ENCODE peak calls at places on chromosomes 16 and 17, in ten cellular contexts. P, D, X, Y, E, V, S, T, Q and F are unnamed samples.

GRCh38 chr16:50304467-50305440 is 38.4 kb downstream of the ADCY7 start:
- DNase-seq in P (no peak), D (no peak), X (peak; percentile 24), Y (no peak), E (no peak), V (peak; percentile 44), S (no peak), T (no peak), Q (no peak), F (no peak)

GRCh38 chr17:58153046-58153445 is 4.9 kb downstream of the OR4D1 start:
- DNase-seq in P (no peak), D (no peak), X (no peak), Y (no peak), E (peak; percentile 29), V (no peak), S (peak; percentile 66), T (no peak), Q (no peak), F (no peak)

GRCh38 chr17:82602986-82603385 is 45.3 kb downstream of the WDR45B start:
- DNase-seq in P (peak; percentile 70), D (no peak), X (no peak), Y (peak; percentile 44), E (peak; percentile 77), V (no peak), S (no peak), T (no peak), Q (no peak), F (no peak)

GRCh38 chr17:29163563-29163962 is 16.6 kb downstream of the MYO18A start:
- DNase-seq in P (no peak), D (no peak), X (no peak), Y (no peak), E (no peak), V (no peak), S (no peak), T (no peak), Q (no peak), F (no peak)

GRCh38 chr17:885971-886571 is 93.5 kb downstream of the NXN start:
- DNase-seq in P (no peak), D (no peak), X (no peak), Y (no peak), E (no peak), V (peak; percentile 76), S (no peak), T (no peak), Q (peak; percentile 69), F (no peak)

GRCh38 chr17:18278867-18279266 is 18.4 kb downstream of the MIEF2 start:
- DNase-seq in P (no peak), D (no peak), X (no peak), Y (peak; percentile 79), E (no peak), V (no peak), S (no peak), T (no peak), Q (no peak), F (no peak)

GRCh38 chr16:3548859-3549258 is 28.3 kb downstream of the NLRC3 start:
- DNase-seq in P (no peak), D (no peak), X (no peak), Y (no peak), E (no peak), V (no peak), S (no peak), T (no peak), Q (no peak), F (no peak)

GRCh38 chr17:37818689-37819088 is 73.8 kb upstream of the HNF1B start:
- DNase-seq in P (no peak), D (no peak), X (no peak), Y (peak; percentile 89), E (no peak), V (no peak), S (no peak), T (no peak), Q (no peak), F (no peak)

GRCh38 chr17:5816491-5816890 is 232.2 kb upstream of the NLRP1 start:
- DNase-seq in P (no peak), D (no peak), X (no peak), Y (no peak), E (no peak), V (no peak), S (no peak), T (no peak), Q (no peak), F (no peak)

GRCh38 chr16:52546291-52546941 is 527 bp downstream of the TOX3 start:
- DNase-seq in P (no peak), D (peak; percentile 12), X (peak; percentile 43), Y (no peak), E (no peak), V (no peak), S (no peak), T (peak; percentile 16), Q (no peak), F (no peak)

GRCh38 chr16:4344659-4345438 is 6.3 kb downstream of the PAM16 start:
- DNase-seq in P (no peak), D (no peak), X (peak; percentile 76), Y (peak; percentile 10), E (no peak), V (peak; percentile 45), S (no peak), T (peak; percentile 50), Q (no peak), F (no peak)

GRCh38 chr16:86052115-86052670 is 153.2 kb downstream of the IRF8 start:
- DNase-seq in P (no peak), D (no peak), X (no peak), Y (no peak), E (no peak), V (no peak), S (no peak), T (no peak), Q (no peak), F (no peak)

GRCh38 chr16:49462356-49462988 is 88.9 kb downstream of the C16orf78 start:
- DNase-seq in P (no peak), D (no peak), X (no peak), Y (no peak), E (no peak), V (no peak), S (no peak), T (no peak), Q (no peak), F (no peak)

GRCh38 chr17:81930142-81931125 is 2.9 kb upstream of the MAFG start:
- DNase-seq in P (no peak), D (no peak), X (no peak), Y (no peak), E (peak; percentile 61), V (peak; percentile 50), S (peak; percentile 53), T (no peak), Q (no peak), F (no peak)

GRCh38 chr16:48629016-48629415 is 19.0 kb upstream of the N4BP1 start:
- DNase-seq in P (no peak), D (no peak), X (no peak), Y (no peak), E (no peak), V (no peak), S (no peak), T (no peak), Q (no peak), F (no peak)

GRCh38 chr16:47873434-47873833 is 282.4 kb downstream of the ABCC12 start:
- DNase-seq in P (no peak), D (no peak), X (no peak), Y (no peak), E (peak; percentile 9), V (no peak), S (peak; percentile 18), T (no peak), Q (no peak), F (no peak)

GRCh38 chr17:55770220-55770870 is 19.5 kb downstream of the PCTP start:
- DNase-seq in P (peak; percentile 56), D (peak; percentile 64), X (no peak), Y (peak; percentile 72), E (peak; percentile 42), V (no peak), S (no peak), T (no peak), Q (no peak), F (peak; percentile 20)

GRCh38 chr16:30582611-30583340 is 2.7 kb downstream of the ZNF785 start:
- DNase-seq in P (no peak), D (no peak), X (no peak), Y (no peak), E (no peak), V (no peak), S (no peak), T (no peak), Q (no peak), F (no peak)

GRCh38 chr17:80236911-80237310 is 16.7 kb downstream of the SLC26A11 start:
- DNase-seq in P (no peak), D (no peak), X (no peak), Y (no peak), E (no peak), V (no peak), S (no peak), T (no peak), Q (no peak), F (no peak)

GRCh38 chr16:11005611-11005975 is 61.2 kb downstream of the CLEC16A start:
- DNase-seq in P (no peak), D (no peak), X (no peak), Y (peak; percentile 75), E (no peak), V (no peak), S (no peak), T (no peak), Q (no peak), F (no peak)

GRCh38 chr17:79252886-79253285 is 178.3 kb downstream of the ENGASE start:
- DNase-seq in P (no peak), D (no peak), X (no peak), Y (no peak), E (no peak), V (no peak), S (no peak), T (no peak), Q (no peak), F (no peak)

GRCh38 chr17:954431-955164 is 25.0 kb downstream of the NXN start:
- DNase-seq in P (peak; percentile 100), D (peak; percentile 70), X (no peak), Y (peak; percentile 95), E (no peak), V (no peak), S (no peak), T (no peak), Q (no peak), F (no peak)

GRCh38 chr16:52005551-52005950 is 541.4 kb downstream of the TOX3 start:
- DNase-seq in P (no peak), D (no peak), X (no peak), Y (no peak), E (no peak), V (no peak), S (no peak), T (no peak), Q (no peak), F (no peak)